ENCODE peak calls at places on chromosomes 4 and X, in four cellular contexts. G is hepatic stellate cell, N is midbrain, F is NCI-H2081 treated with DMSO at 0.1 percent for 48 hours. R is an unnamed sample.

GRCh38 chrX:101078716-101079115 is at the start of gene TMEM35A:
- DNase-seq in G (no peak), N (peak), F (no peak), R (no peak)

GRCh38 chrX:20315140-20315539 is 48.4 kb upstream of the RPS6KA3 start:
- DNase-seq in G (no peak), N (no peak), F (no peak), R (no peak)

GRCh38 chrX:137566746-137567473 is 983 bp downstream of the ZIC3 start:
- DNase-seq in G (no peak), N (no peak), F (no peak), R (no peak)

GRCh38 chr4:5164221-5164912 is 113.1 kb downstream of the STK32B start:
- DNase-seq in G (no peak), N (no peak), F (no peak), R (no peak)

GRCh38 chrX:42290608-42291007 is 367.3 kb upstream of the CASK start:
- DNase-seq in G (no peak), N (no peak), F (no peak), R (no peak)

GRCh38 chrX:24301060-24301459 is 12.8 kb downstream of the SUPT20HL2 start:
- DNase-seq in G (no peak), N (no peak), F (no peak), R (no peak)

GRCh38 chr4:169383724-169384123 is 113.0 kb upstream of the SH3RF1 start:
- DNase-seq in G (peak), N (no peak), F (no peak), R (no peak)

GRCh38 chr4:174437324-174437723 is 85.0 kb downstream of the HPGD start:
- DNase-seq in G (no peak), N (no peak), F (no peak), R (no peak)

GRCh38 chr4:86927843-86928395 is 6.9 kb upstream of the AFF1 start:
- DNase-seq in G (peak), N (no peak), F (no peak), R (no peak)

GRCh38 chr4:185082549-185082948 is 60.5 kb upstream of the SLC25A4 start:
- DNase-seq in G (no peak), N (no peak), F (no peak), R (no peak)

GRCh38 chr4:184261246-184261645 is 43.6 kb upstream of the ENPP6 start:
- DNase-seq in G (no peak), N (no peak), F (no peak), R (no peak)

GRCh38 chr4:34108456-34108855 is 2135.9 kb downstream of the ARAP2 start:
- DNase-seq in G (no peak), N (no peak), F (no peak), R (no peak)

GRCh38 chr4:185773419-185773818 is 38.6 kb downstream of the SORBS2 start:
- DNase-seq in G (no peak), N (no peak), F (no peak), R (no peak)

GRCh38 chrX:110420771-110421498 is 62.3 kb downstream of the RTL9 start:
- DNase-seq in G (no peak), N (peak), F (no peak), R (no peak)

GRCh38 chr4:101418055-101418454 is 70.7 kb upstream of the PPP3CA start:
- DNase-seq in G (no peak), N (no peak), F (no peak), R (peak)

GRCh38 chr4:184953971-184954370 is 64.3 kb upstream of the HELT start:
- DNase-seq in G (no peak), N (no peak), F (no peak), R (no peak)

R was measured in effector CD8-positive, alpha-beta T cell.